ENCODE peak calls at places on chromosomes 6 and 20, in seven cellular contexts. L is ovary; H is effector CD8-positive, alpha-beta T cell; I is neuronal stem cell; S is GM12891; V is activated naive CD8-positive, alpha-beta T cell treated with anti-CD3 and anti-CD28 coated beads for 36 hours; Y is stimulated activated naive CD8-positive, alpha-beta T cell treated with anti-CD3 and anti-CD28 coated beads, Interleukin-15, Interleukin-2, amounts not matched to agents 100 U/mL and 50 U/mL, for 24 hours. D is an unnamed sample.

GRCh38 chr20:53578492-53579222 is 15.0 kb downstream of the ZNF217 start:
- DNase-seq in L (peak; percentile 43), H (peak; percentile 35), I (peak; percentile 78), S (no peak), V (peak; percentile 42), Y (peak; percentile 51), D (peak; percentile 77)

GRCh38 chr6:126657556-126658129 is 317.7 kb downstream of the CENPW start:
- DNase-seq in L (no peak), H (no peak), I (no peak), S (no peak), V (no peak), Y (no peak), D (peak; percentile 4)

GRCh38 chr6:127347188-127347587 is 3.8 kb upstream of the ECHDC1 start:
- DNase-seq in L (no peak), H (no peak), I (no peak), S (no peak), V (no peak), Y (no peak), D (no peak)

GRCh38 chr6:138655828-138656227 is 117.7 kb upstream of the CCDC28A start:
- DNase-seq in L (no peak), H (no peak), I (no peak), S (no peak), V (no peak), Y (no peak), D (no peak)

GRCh38 chr6:158770948-158771347 is 48.2 kb downstream of the EZR start:
- DNase-seq in L (no peak), H (no peak), I (no peak), S (no peak), V (no peak), Y (no peak), D (no peak)

GRCh38 chr20:59013959-59014608 is 5.1 kb upstream of the TUBB1 start:
- DNase-seq in L (no peak), H (no peak), I (no peak), S (no peak), V (no peak), Y (no peak), D (no peak)

GRCh38 chr20:24650091-24650490 is 180.7 kb downstream of the SYNDIG1 start:
- DNase-seq in L (peak; percentile 31), H (no peak), I (no peak), S (no peak), V (no peak), Y (no peak), D (no peak)

GRCh38 chr6:8375916-8376315 is 59.4 kb downstream of the SLC35B3 start:
- DNase-seq in L (no peak), H (no peak), I (no peak), S (no peak), V (no peak), Y (no peak), D (no peak)

GRCh38 chr20:46400828-46401477 is 5.5 kb downstream of the ELMO2 start:
- DNase-seq in L (no peak), H (no peak), I (peak; percentile 21), S (no peak), V (no peak), Y (no peak), D (no peak)

GRCh38 chr6:129929433-129929832 is 68.3 kb upstream of the TMEM244 start:
- DNase-seq in L (no peak), H (no peak), I (no peak), S (no peak), V (no peak), Y (no peak), D (no peak)

GRCh38 chr6:92479821-92480220 is 939.5 kb downstream of the EPHA7 start:
- DNase-seq in L (no peak), H (no peak), I (no peak), S (no peak), V (no peak), Y (no peak), D (no peak)

GRCh38 chr6:132818404-132819359 is 4.3 kb downstream of the RPS12 start:
- DNase-seq in L (no peak), H (no peak), I (no peak), S (no peak), V (no peak), Y (peak; percentile 37), D (no peak)

GRCh38 chr6:52389626-52390360 is 27.8 kb downstream of the PAQR8 start:
- DNase-seq in L (no peak), H (no peak), I (no peak), S (no peak), V (peak; percentile 68), Y (peak; percentile 56), D (peak; percentile 76)

GRCh38 chr6:117498159-117498558 is 15.7 kb downstream of the DCBLD1 start:
- DNase-seq in L (no peak), H (no peak), I (no peak), S (no peak), V (no peak), Y (no peak), D (no peak)

GRCh38 chr6:88741939-88742338 is 221.5 kb downstream of the RNGTT start:
- DNase-seq in L (no peak), H (no peak), I (no peak), S (no peak), V (no peak), Y (no peak), D (no peak)

GRCh38 chr20:49037962-49038387 is 8.1 kb upstream of the CSE1L start:
- DNase-seq in L (no peak), H (no peak), I (no peak), S (no peak), V (peak; percentile 15), Y (peak; percentile 20), D (no peak)

GRCh38 chr6:15528870-15529269 is 134.0 kb downstream of the DTNBP1 start:
- DNase-seq in L (no peak), H (no peak), I (no peak), S (no peak), V (no peak), Y (no peak), D (no peak)

GRCh38 chr6:137749595-137750215 is 117.4 kb upstream of the TNFAIP3 start:
- DNase-seq in L (no peak), H (no peak), I (no peak), S (no peak), V (no peak), Y (no peak), D (no peak)

GRCh38 chr6:170317718-170318117 is 11.2 kb downstream of the FAM120B start:
- DNase-seq in L (no peak), H (no peak), I (no peak), S (no peak), V (no peak), Y (no peak), D (no peak)

GRCh38 chr6:84035484-84035883 is 1.9 kb downstream of the MRAP2 start:
- DNase-seq in L (no peak), H (no peak), I (no peak), S (no peak), V (no peak), Y (no peak), D (no peak)

GRCh38 chr6:46888578-46888977 is 33.2 kb downstream of the ADGRF5 start:
- DNase-seq in L (no peak), H (no peak), I (no peak), S (no peak), V (no peak), Y (no peak), D (no peak)

GRCh38 chr6:129131282-129131681 is 248.3 kb downstream of the LAMA2 start:
- DNase-seq in L (peak; percentile 43), H (no peak), I (no peak), S (no peak), V (no peak), Y (no peak), D (no peak)

GRCh38 chr6:159047896-159048685 is 3.3 kb upstream of the TAGAP start:
- DNase-seq in L (no peak), H (no peak), I (no peak), S (no peak), V (no peak), Y (no peak), D (no peak)

GRCh38 chr20:33076662-33077398 is 2.6 kb upstream of the BPIFB4 start:
- DNase-seq in L (no peak), H (peak; percentile 2), I (no peak), S (no peak), V (no peak), Y (no peak), D (no peak)

GRCh38 chr20:19588731-19589130 is 169.3 kb upstream of the RIN2 start:
- DNase-seq in L (peak; percentile 28), H (no peak), I (no peak), S (no peak), V (no peak), Y (no peak), D (no peak)

GRCh38 chr6:56364482-56365313 is 117.3 kb upstream of the COL21A1 start:
- DNase-seq in L (no peak), H (no peak), I (no peak), S (no peak), V (no peak), Y (no peak), D (no peak)

GRCh38 chr6:56491606-56492328 is 150.9 kb downstream of the DST start:
- DNase-seq in L (no peak), H (no peak), I (no peak), S (no peak), V (no peak), Y (no peak), D (no peak)

GRCh38 chr6:63573140-63573898 is 1.0 kb downstream of the LOC128125822 start:
- DNase-seq in L (peak; percentile 79), H (peak; percentile 53), I (peak; percentile 59), S (peak; percentile 39), V (peak; percentile 67), Y (peak; percentile 69), D (peak; percentile 65)

GRCh38 chr20:51195419-51195901 is 172.6 kb upstream of the KCNG1 start:
- DNase-seq in L (no peak), H (no peak), I (no peak), S (no peak), V (no peak), Y (no peak), D (no peak)

GRCh38 chr20:11329271-11329670 is 588.4 kb upstream of the BTBD3 start:
- DNase-seq in L (no peak), H (no peak), I (no peak), S (no peak), V (no peak), Y (no peak), D (no peak)

GRCh38 chr20:54340667-54341081 is 132.8 kb downstream of the PFDN4 start:
- DNase-seq in L (no peak), H (no peak), I (no peak), S (no peak), V (no peak), Y (no peak), D (no peak)

GRCh38 chr6:33316603-33317417 is 734 bp downstream of the ZBTB22 start:
- DNase-seq in L (peak; percentile 60), H (no peak), I (no peak), S (no peak), V (no peak), Y (no peak), D (no peak)

GRCh38 chr20:4108495-4109306 is 93.3 kb upstream of the RNF24 start:
- DNase-seq in L (peak; percentile 71), H (peak; percentile 17), I (peak; percentile 71), S (peak; percentile 58), V (peak; percentile 68), Y (peak; percentile 70), D (peak; percentile 55)

GRCh38 chr20:54197621-54198604 is 10.0 kb upstream of the PFDN4 start:
- DNase-seq in L (no peak), H (no peak), I (no peak), S (no peak), V (no peak), Y (no peak), D (no peak)

GRCh38 chr6:147808631-147809030 is 300.1 kb downstream of the SAMD5 start:
- DNase-seq in L (no peak), H (no peak), I (no peak), S (no peak), V (no peak), Y (no peak), D (no peak)

GRCh38 chr20:19851863-19852262 is 93.8 kb downstream of the RIN2 start:
- DNase-seq in L (no peak), H (no peak), I (no peak), S (no peak), V (no peak), Y (no peak), D (no peak)

GRCh38 chr6:36510365-36510764 is 36.9 kb downstream of the STK38 start:
- DNase-seq in L (no peak), H (no peak), I (no peak), S (no peak), V (no peak), Y (no peak), D (no peak)

GRCh38 chr6:39770476-39770875 is 21.7 kb upstream of the DAAM2 start:
- DNase-seq in L (no peak), H (no peak), I (no peak), S (no peak), V (no peak), Y (no peak), D (no peak)

D was measured in GM12864.